ENCODE peak calls at places on chromosomes 16 and 17, in nine cellular contexts. R, U, E, H, M, X, T, L and K are unnamed samples.

GRCh38 chr17:1956134-1956533 is 69.0 kb downstream of the RTN4RL1 start:
- DNase-seq in E (no peak), T (no peak), H (no peak), X (no peak), U (no peak), L (no peak), M (no peak), R (no peak), K (no peak)

GRCh38 chr17:50495918-50496317 is 12.3 kb upstream of the MYCBPAP start:
- DNase-seq in U (no peak), L (no peak), E (no peak), H (no peak), M (no peak), T (no peak), R (no peak), X (no peak), K (no peak)

GRCh38 chr17:38852771-38853291 is 690 bp downstream of the RPL23 start:
- DNase-seq in R (no peak), M (no peak), H (no peak), E (no peak), T (peak), U (no peak), L (no peak), X (no peak), K (no peak)

GRCh38 chr17:18959071-18959844 is 7.3 kb downstream of the SLC5A10 start:
- DNase-seq in L (no peak), U (no peak), H (no peak), M (no peak), X (no peak), E (no peak), R (no peak), T (no peak), K (no peak)

GRCh38 chr17:45702666-45703266 is 81.4 kb upstream of the CRHR1 start:
- DNase-seq in M (no peak), U (no peak), R (no peak), T (no peak), H (no peak), L (no peak), X (peak), E (no peak), K (no peak)

GRCh38 chr17:75012320-75013076 is at the start of gene MRPL58:
- DNase-seq in M (no peak), U (peak), L (peak), E (peak), X (peak), H (peak), T (peak), R (peak), K (peak)

GRCh38 chr17:861364-861763 is 79.2 kb downstream of the MRM3 start:
- DNase-seq in T (no peak), E (no peak), U (no peak), X (no peak), R (no peak), L (no peak), H (no peak), M (no peak), K (no peak)

GRCh38 chr16:20873331-20873730 is 26.8 kb downstream of the DCUN1D3 start:
- DNase-seq in L (no peak), M (no peak), X (no peak), H (no peak), T (no peak), U (no peak), E (no peak), R (no peak), K (peak)

GRCh38 chr16:997440-998051 is 16.0 kb downstream of the SOX8 start:
- DNase-seq in M (peak), T (peak), X (peak), U (peak), L (no peak), H (no peak), E (peak), R (no peak), K (no peak)

GRCh38 chr17:70503449-70503848 is 334.1 kb downstream of the KCNJ2 start:
- DNase-seq in L (no peak), T (no peak), M (no peak), X (no peak), E (no peak), U (no peak), R (no peak), H (no peak), K (no peak)